ENCODE peak calls at places on chromosomes 1 and 21, in seven cellular contexts. One of them, this sample, is unnamed.
A peak's percentile ranks its signal among the peaks of the same experiment; 100 is the strongest.

GRCh38 chr1:89939059-89939570 is 55.8 kb upstream of the ZNF326 start:
- DNase-seq in KBM-7: no peak
- DNase-seq in uterus: no peak
- DNase-seq in activated naive CD4-positive, alpha-beta T cell: no peak
- DNase-seq in stimulated activated CD8-positive, alpha-beta memory T cell treated with anti-CD3 and anti-CD28 coated beads, Interleukin-15, amount 100 ng/mL, for 48 hours: no peak
- DNase-seq in heart left ventricle: no peak
- DNase-seq in NCI-H446 treated with DMSO at 0.1 percent for 48 hours: no peak
- DNase-seq in this sample: no peak

GRCh38 chr1:2611621-2612437 is 21.0 kb downstream of the MMEL1 start:
- DNase-seq in KBM-7: no peak
- DNase-seq in stimulated activated CD8-positive, alpha-beta memory T cell treated with anti-CD3 and anti-CD28 coated beads, Interleukin-15, amount 100 ng/mL, for 48 hours: no peak
- DNase-seq in activated naive CD4-positive, alpha-beta T cell: no peak
- DNase-seq in heart left ventricle: no peak
- DNase-seq in uterus: no peak
- DNase-seq in NCI-H446 treated with DMSO at 0.1 percent for 48 hours: no peak
- DNase-seq in this sample: peak; percentile 23

GRCh38 chr1:32651461-32652073 is 559 bp downstream of the RBBP4 start:
- DNase-seq in stimulated activated CD8-positive, alpha-beta memory T cell treated with anti-CD3 and anti-CD28 coated beads, Interleukin-15, amount 100 ng/mL, for 48 hours: no peak
- DNase-seq in uterus: no peak
- DNase-seq in activated naive CD4-positive, alpha-beta T cell: no peak
- DNase-seq in NCI-H446 treated with DMSO at 0.1 percent for 48 hours: no peak
- DNase-seq in heart left ventricle: no peak
- DNase-seq in KBM-7: no peak
- DNase-seq in this sample: no peak

GRCh38 chr1:67536957-67537646 is 106.9 kb upstream of the SERBP1 start:
- DNase-seq in KBM-7: no peak
- DNase-seq in NCI-H446 treated with DMSO at 0.1 percent for 48 hours: peak; percentile 73
- DNase-seq in stimulated activated CD8-positive, alpha-beta memory T cell treated with anti-CD3 and anti-CD28 coated beads, Interleukin-15, amount 100 ng/mL, for 48 hours: no peak
- DNase-seq in activated naive CD4-positive, alpha-beta T cell: no peak
- DNase-seq in heart left ventricle: no peak
- DNase-seq in uterus: no peak
- DNase-seq in this sample: no peak

GRCh38 chr21:34202553-34203332 is 129.4 kb downstream of the MRPS6 start:
- DNase-seq in activated naive CD4-positive, alpha-beta T cell: no peak
- DNase-seq in uterus: peak; percentile 60
- DNase-seq in heart left ventricle: no peak
- DNase-seq in KBM-7: no peak
- DNase-seq in stimulated activated CD8-positive, alpha-beta memory T cell treated with anti-CD3 and anti-CD28 coated beads, Interleukin-15, amount 100 ng/mL, for 48 hours: no peak
- DNase-seq in NCI-H446 treated with DMSO at 0.1 percent for 48 hours: no peak
- DNase-seq in this sample: peak; percentile 64

GRCh38 chr1:5944848-5945167 is 47.4 kb downstream of the NPHP4 start:
- DNase-seq in activated naive CD4-positive, alpha-beta T cell: no peak
- DNase-seq in uterus: no peak
- DNase-seq in heart left ventricle: no peak
- DNase-seq in KBM-7: no peak
- DNase-seq in stimulated activated CD8-positive, alpha-beta memory T cell treated with anti-CD3 and anti-CD28 coated beads, Interleukin-15, amount 100 ng/mL, for 48 hours: no peak
- DNase-seq in NCI-H446 treated with DMSO at 0.1 percent for 48 hours: no peak
- DNase-seq in this sample: no peak

GRCh38 chr21:38380391-38381137 is 117.7 kb downstream of the ERG start:
- DNase-seq in NCI-H446 treated with DMSO at 0.1 percent for 48 hours: no peak
- DNase-seq in KBM-7: peak; percentile 68
- DNase-seq in stimulated activated CD8-positive, alpha-beta memory T cell treated with anti-CD3 and anti-CD28 coated beads, Interleukin-15, amount 100 ng/mL, for 48 hours: no peak
- DNase-seq in heart left ventricle: no peak
- DNase-seq in uterus: no peak
- DNase-seq in activated naive CD4-positive, alpha-beta T cell: no peak
- DNase-seq in this sample: no peak

GRCh38 chr1:180530501-180530900 is 28.1 kb upstream of the ACBD6 start:
- DNase-seq in stimulated activated CD8-positive, alpha-beta memory T cell treated with anti-CD3 and anti-CD28 coated beads, Interleukin-15, amount 100 ng/mL, for 48 hours: no peak
- DNase-seq in activated naive CD4-positive, alpha-beta T cell: no peak
- DNase-seq in NCI-H446 treated with DMSO at 0.1 percent for 48 hours: no peak
- DNase-seq in uterus: peak; percentile 27
- DNase-seq in KBM-7: no peak
- DNase-seq in heart left ventricle: no peak
- DNase-seq in this sample: no peak

GRCh38 chr1:115337276-115337632 is 795 bp downstream of the NGF start:
- DNase-seq in activated naive CD4-positive, alpha-beta T cell: no peak
- DNase-seq in NCI-H446 treated with DMSO at 0.1 percent for 48 hours: no peak
- DNase-seq in KBM-7: no peak
- DNase-seq in uterus: peak; percentile 53
- DNase-seq in heart left ventricle: no peak
- DNase-seq in stimulated activated CD8-positive, alpha-beta memory T cell treated with anti-CD3 and anti-CD28 coated beads, Interleukin-15, amount 100 ng/mL, for 48 hours: no peak
- DNase-seq in this sample: no peak

GRCh38 chr1:234608720-234609527 is 1.1 kb downstream of the IRF2BP2 start:
- DNase-seq in uterus: peak; percentile 50
- DNase-seq in activated naive CD4-positive, alpha-beta T cell: peak; percentile 33
- DNase-seq in heart left ventricle: peak; percentile 50
- DNase-seq in NCI-H446 treated with DMSO at 0.1 percent for 48 hours: no peak
- DNase-seq in stimulated activated CD8-positive, alpha-beta memory T cell treated with anti-CD3 and anti-CD28 coated beads, Interleukin-15, amount 100 ng/mL, for 48 hours: no peak
- DNase-seq in KBM-7: peak; percentile 42
- DNase-seq in this sample: peak; percentile 71

GRCh38 chr1:203178821-203179220 is 3.2 kb upstream of the MYBPH start:
- DNase-seq in heart left ventricle: no peak
- DNase-seq in NCI-H446 treated with DMSO at 0.1 percent for 48 hours: no peak
- DNase-seq in activated naive CD4-positive, alpha-beta T cell: no peak
- DNase-seq in uterus: no peak
- DNase-seq in stimulated activated CD8-positive, alpha-beta memory T cell treated with anti-CD3 and anti-CD28 coated beads, Interleukin-15, amount 100 ng/mL, for 48 hours: no peak
- DNase-seq in KBM-7: no peak
- DNase-seq in this sample: no peak

GRCh38 chr1:54012008-54012325 is 6.0 kb downstream of the LDLRAD1 start:
- DNase-seq in uterus: no peak
- DNase-seq in NCI-H446 treated with DMSO at 0.1 percent for 48 hours: no peak
- DNase-seq in heart left ventricle: no peak
- DNase-seq in activated naive CD4-positive, alpha-beta T cell: no peak
- DNase-seq in KBM-7: no peak
- DNase-seq in stimulated activated CD8-positive, alpha-beta memory T cell treated with anti-CD3 and anti-CD28 coated beads, Interleukin-15, amount 100 ng/mL, for 48 hours: no peak
- DNase-seq in this sample: no peak

GRCh38 chr1:188170935-188171334 is 1342.2 kb downstream of the PLA2G4A start:
- DNase-seq in heart left ventricle: no peak
- DNase-seq in uterus: no peak
- DNase-seq in stimulated activated CD8-positive, alpha-beta memory T cell treated with anti-CD3 and anti-CD28 coated beads, Interleukin-15, amount 100 ng/mL, for 48 hours: no peak
- DNase-seq in activated naive CD4-positive, alpha-beta T cell: no peak
- DNase-seq in NCI-H446 treated with DMSO at 0.1 percent for 48 hours: no peak
- DNase-seq in KBM-7: no peak
- DNase-seq in this sample: no peak